ENCODE peak calls at places on chromosomes 16 and 17, in nine cellular contexts. One of them, this sample, is unnamed.

GRCh38 chr17:72587773-72588511 is 467.1 kb downstream of the SOX9 start:
- DNase-seq in NCI-H1105: peak; percentile 21
- DNase-seq in Right ventricle myocardium superior: no peak
- DNase-seq in adipocyte: peak; percentile 15
- DNase-seq in NCI-H1417: peak; percentile 72
- DNase-seq in lower leg skin: no peak
- DNase-seq in SW480: peak; percentile 73
- DNase-seq in ecto neural progenitor cell: no peak
- DNase-seq in GOT3: no peak
- DNase-seq in this sample: no peak

GRCh38 chr16:48542966-48543365 is 67.0 kb downstream of the N4BP1 start:
- DNase-seq in NCI-H1417: no peak
- DNase-seq in NCI-H1105: no peak
- DNase-seq in adipocyte: no peak
- DNase-seq in GOT3: no peak
- DNase-seq in lower leg skin: no peak
- DNase-seq in ecto neural progenitor cell: no peak
- DNase-seq in SW480: no peak
- DNase-seq in Right ventricle myocardium superior: no peak
- DNase-seq in this sample: no peak

GRCh38 chr17:3542410-3543088 is 15.1 kb downstream of the TRPV3 start:
- DNase-seq in NCI-H1105: no peak
- DNase-seq in Right ventricle myocardium superior: peak; percentile 31
- DNase-seq in SW480: no peak
- DNase-seq in NCI-H1417: no peak
- DNase-seq in adipocyte: no peak
- DNase-seq in GOT3: no peak
- DNase-seq in lower leg skin: no peak
- DNase-seq in ecto neural progenitor cell: no peak
- DNase-seq in this sample: no peak

GRCh38 chr17:17439971-17440843 is 36.6 kb upstream of the MED9 start:
- DNase-seq in GOT3: no peak
- DNase-seq in NCI-H1417: peak; percentile 98
- DNase-seq in NCI-H1105: peak; percentile 93
- DNase-seq in Right ventricle myocardium superior: peak; percentile 70
- DNase-seq in adipocyte: peak; percentile 16
- DNase-seq in ecto neural progenitor cell: peak; percentile 84
- DNase-seq in lower leg skin: peak; percentile 92
- DNase-seq in SW480: peak; percentile 65
- DNase-seq in this sample: no peak

GRCh38 chr17:32258383-32259121 is 7.1 kb upstream of the RHBDL3 start:
- DNase-seq in adipocyte: no peak
- DNase-seq in NCI-H1105: no peak
- DNase-seq in Right ventricle myocardium superior: no peak
- DNase-seq in ecto neural progenitor cell: peak; percentile 54
- DNase-seq in NCI-H1417: peak; percentile 59
- DNase-seq in lower leg skin: no peak
- DNase-seq in GOT3: no peak
- DNase-seq in SW480: no peak
- DNase-seq in this sample: no peak

GRCh38 chr17:66403846-66404597 is 101.6 kb downstream of the PRKCA start:
- DNase-seq in NCI-H1417: peak; percentile 79
- DNase-seq in adipocyte: no peak
- DNase-seq in lower leg skin: no peak
- DNase-seq in NCI-H1105: no peak
- DNase-seq in GOT3: no peak
- DNase-seq in Right ventricle myocardium superior: no peak
- DNase-seq in SW480: no peak
- DNase-seq in ecto neural progenitor cell: no peak
- DNase-seq in this sample: no peak

GRCh38 chr17:48254896-48255295 is 147.3 kb downstream of the SNX11 start:
- DNase-seq in NCI-H1417: no peak
- DNase-seq in lower leg skin: no peak
- DNase-seq in NCI-H1105: no peak
- DNase-seq in Right ventricle myocardium superior: no peak
- DNase-seq in adipocyte: no peak
- DNase-seq in ecto neural progenitor cell: no peak
- DNase-seq in GOT3: no peak
- DNase-seq in SW480: no peak
- DNase-seq in this sample: no peak

GRCh38 chr17:3558603-3559269 is 1.1 kb upstream of the TRPV3 start:
- DNase-seq in GOT3: no peak
- DNase-seq in adipocyte: no peak
- DNase-seq in SW480: peak; percentile 41
- DNase-seq in NCI-H1105: no peak
- DNase-seq in lower leg skin: no peak
- DNase-seq in NCI-H1417: peak; percentile 62
- DNase-seq in ecto neural progenitor cell: peak; percentile 49
- DNase-seq in Right ventricle myocardium superior: peak; percentile 32
- DNase-seq in this sample: no peak

GRCh38 chr16:63361032-63361624 is 1324.9 kb upstream of the CDH8 start:
- DNase-seq in SW480: peak; percentile 56
- DNase-seq in NCI-H1105: no peak
- DNase-seq in Right ventricle myocardium superior: no peak
- DNase-seq in NCI-H1417: peak; percentile 59
- DNase-seq in adipocyte: peak; percentile 80
- DNase-seq in ecto neural progenitor cell: no peak
- DNase-seq in GOT3: no peak
- DNase-seq in lower leg skin: no peak
- DNase-seq in this sample: no peak

GRCh38 chr16:87165151-87165550 is 152.0 kb downstream of the C16orf95 start:
- DNase-seq in SW480: no peak
- DNase-seq in NCI-H1417: no peak
- DNase-seq in adipocyte: no peak
- DNase-seq in ecto neural progenitor cell: no peak
- DNase-seq in GOT3: no peak
- DNase-seq in Right ventricle myocardium superior: no peak
- DNase-seq in NCI-H1105: no peak
- DNase-seq in lower leg skin: no peak
- DNase-seq in this sample: no peak

GRCh38 chr16:53754938-53755910 is 51.3 kb downstream of the FTO start:
- DNase-seq in lower leg skin: no peak
- DNase-seq in adipocyte: no peak
- DNase-seq in NCI-H1417: peak; percentile 97
- DNase-seq in SW480: no peak
- DNase-seq in NCI-H1105: peak; percentile 90
- DNase-seq in Right ventricle myocardium superior: no peak
- DNase-seq in GOT3: no peak
- DNase-seq in ecto neural progenitor cell: no peak
- DNase-seq in this sample: no peak

GRCh38 chr16:68470461-68471150 is 22.3 kb upstream of the SMPD3 start:
- DNase-seq in lower leg skin: no peak
- DNase-seq in NCI-H1417: no peak
- DNase-seq in ecto neural progenitor cell: no peak
- DNase-seq in adipocyte: no peak
- DNase-seq in GOT3: no peak
- DNase-seq in NCI-H1105: no peak
- DNase-seq in Right ventricle myocardium superior: peak; percentile 45
- DNase-seq in SW480: no peak
- DNase-seq in this sample: no peak

GRCh38 chr17:27754549-27754948 is 45.8 kb downstream of the NOS2 start:
- DNase-seq in NCI-H1105: no peak
- DNase-seq in GOT3: no peak
- DNase-seq in adipocyte: no peak
- DNase-seq in SW480: no peak
- DNase-seq in Right ventricle myocardium superior: no peak
- DNase-seq in ecto neural progenitor cell: no peak
- DNase-seq in lower leg skin: no peak
- DNase-seq in NCI-H1417: no peak
- DNase-seq in this sample: no peak

GRCh38 chr16:66095676-66096075 is 270.8 kb upstream of the CDH5 start:
- DNase-seq in GOT3: no peak
- DNase-seq in lower leg skin: no peak
- DNase-seq in NCI-H1105: no peak
- DNase-seq in Right ventricle myocardium superior: no peak
- DNase-seq in NCI-H1417: no peak
- DNase-seq in adipocyte: no peak
- DNase-seq in SW480: no peak
- DNase-seq in ecto neural progenitor cell: no peak
- DNase-seq in this sample: peak; percentile 72

GRCh38 chr17:58172369-58173071 is 5.7 kb downstream of the OR4D2 start:
- DNase-seq in SW480: peak; percentile 66
- DNase-seq in NCI-H1417: peak; percentile 83
- DNase-seq in Right ventricle myocardium superior: no peak
- DNase-seq in GOT3: no peak
- DNase-seq in ecto neural progenitor cell: no peak
- DNase-seq in NCI-H1105: peak; percentile 3
- DNase-seq in adipocyte: no peak
- DNase-seq in lower leg skin: no peak
- DNase-seq in this sample: no peak

GRCh38 chr17:1783834-1784611 is 22.2 kb downstream of the SERPINF1 start:
- DNase-seq in NCI-H1105: peak; percentile 10
- DNase-seq in lower leg skin: peak; percentile 97
- DNase-seq in adipocyte: peak; percentile 82
- DNase-seq in ecto neural progenitor cell: no peak
- DNase-seq in NCI-H1417: peak; percentile 51
- DNase-seq in Right ventricle myocardium superior: peak; percentile 86
- DNase-seq in SW480: peak; percentile 36
- DNase-seq in GOT3: no peak
- DNase-seq in this sample: peak; percentile 97

GRCh38 chr16:69127966-69128510 is 4.3 kb downstream of the CHTF8 start:
- DNase-seq in NCI-H1105: no peak
- DNase-seq in Right ventricle myocardium superior: no peak
- DNase-seq in adipocyte: no peak
- DNase-seq in lower leg skin: no peak
- DNase-seq in NCI-H1417: no peak
- DNase-seq in GOT3: no peak
- DNase-seq in ecto neural progenitor cell: no peak
- DNase-seq in SW480: no peak
- DNase-seq in this sample: no peak

GRCh38 chr17:78390241-78391050 is 12.0 kb downstream of the PGS1 start:
- DNase-seq in Right ventricle myocardium superior: no peak
- DNase-seq in SW480: peak; percentile 14
- DNase-seq in adipocyte: peak; percentile 77
- DNase-seq in NCI-H1105: no peak
- DNase-seq in lower leg skin: no peak
- DNase-seq in NCI-H1417: no peak
- DNase-seq in ecto neural progenitor cell: no peak
- DNase-seq in GOT3: no peak
- DNase-seq in this sample: no peak

GRCh38 chr17:38861399-38861843 is 7.9 kb upstream of the RPL23 start:
- DNase-seq in SW480: no peak
- DNase-seq in NCI-H1417: peak; percentile 61
- DNase-seq in Right ventricle myocardium superior: no peak
- DNase-seq in GOT3: no peak
- DNase-seq in ecto neural progenitor cell: no peak
- DNase-seq in NCI-H1105: no peak
- DNase-seq in lower leg skin: no peak
- DNase-seq in adipocyte: no peak
- DNase-seq in this sample: no peak

GRCh38 chr17:77280304-77280910 is 139.6 kb downstream of the SEC14L1 start:
- DNase-seq in GOT3: no peak
- DNase-seq in SW480: peak; percentile 79
- DNase-seq in adipocyte: no peak
- DNase-seq in Right ventricle myocardium superior: no peak
- DNase-seq in ecto neural progenitor cell: no peak
- DNase-seq in lower leg skin: no peak
- DNase-seq in NCI-H1105: no peak
- DNase-seq in NCI-H1417: peak; percentile 63
- DNase-seq in this sample: no peak

GRCh38 chr16:70430667-70431536 is 8.0 kb downstream of the ST3GAL2 start:
- DNase-seq in NCI-H1417: peak; percentile 49
- DNase-seq in NCI-H1105: no peak
- DNase-seq in lower leg skin: no peak
- DNase-seq in Right ventricle myocardium superior: no peak
- DNase-seq in GOT3: no peak
- DNase-seq in ecto neural progenitor cell: no peak
- DNase-seq in SW480: no peak
- DNase-seq in adipocyte: no peak
- DNase-seq in this sample: no peak

This sample was measured in esophagus muscularis mucosa.